ENCODE peak calls at places on chromosomes 4 and X, in five cellular contexts. H is AG09309, B is stomach, W is brain microvascular endothelial cell, P is left ventricle myocardium inferior. I is an unnamed sample.

GRCh38 chrX:19334945-19335626 is 8.6 kb upstream of the PDHA1 start:
- DNase-seq in H (no peak), B (no peak), P (no peak), W (peak), I (peak)

GRCh38 chr4:8761167-8761823 is 110.3 kb downstream of the HMX1 start:
- DNase-seq in P (no peak), W (no peak), B (no peak), H (no peak), I (no peak)

GRCh38 chr4:145195167-145195952 is 15.0 kb upstream of the OTUD4 start:
- DNase-seq in P (no peak), W (no peak), B (no peak), H (no peak), I (peak)

GRCh38 chrX:154074199-154074598 is 23.3 kb downstream of the MECP2 start:
- DNase-seq in P (no peak), B (no peak), H (peak), W (peak), I (no peak)

GRCh38 chr4:25144870-25145481 is 15.3 kb downstream of the SEPSECS start:
- DNase-seq in W (peak), B (no peak), P (no peak), H (no peak), I (peak)

GRCh38 chr4:22385615-22386014 is 130.3 kb downstream of the ADGRA3 start:
- DNase-seq in B (no peak), W (no peak), H (peak), P (no peak), I (no peak)

GRCh38 chr4:23889814-23890269 is at the start of gene PPARGC1A:
- DNase-seq in W (no peak), H (no peak), P (peak), B (peak), I (no peak)

GRCh38 chrX:1885116-1885515 is 270.3 kb downstream of the ASMT start:
- DNase-seq in P (no peak), B (no peak), W (no peak), H (no peak), I (no peak)

GRCh38 chr4:69764311-69764710 is 3.9 kb upstream of the SULT1B1 start:
- DNase-seq in B (no peak), H (no peak), W (no peak), P (no peak), I (no peak)

GRCh38 chr4:39699676-39700409 is 1.9 kb downstream of the UBE2K start:
- DNase-seq in B (no peak), H (no peak), P (no peak), W (no peak), I (no peak)

GRCh38 chr4:165301833-165302232 is 25.6 kb upstream of the MSMO1 start:
- DNase-seq in H (no peak), P (no peak), B (no peak), W (peak), I (peak)

GRCh38 chr4:159390648-159391047 is 287.8 kb downstream of the RAPGEF2 start:
- DNase-seq in B (no peak), P (no peak), W (peak), H (peak), I (no peak)

GRCh38 chr4:10033191-10033881 is 12.0 kb upstream of the SLC2A9 start:
- DNase-seq in P (peak), W (peak), B (no peak), H (no peak), I (no peak)

GRCh38 chrX:132602701-132603100 is 113.9 kb upstream of the MBNL3 start:
- DNase-seq in H (no peak), W (no peak), P (no peak), B (no peak), I (no peak)

GRCh38 chr4:25065451-25065850 is 34.7 kb upstream of the LGI2 start:
- DNase-seq in H (no peak), P (no peak), B (no peak), W (no peak), I (no peak)

GRCh38 chr4:40521957-40522356 is 107.7 kb downstream of the RBM47 start:
- DNase-seq in W (no peak), H (no peak), P (no peak), B (no peak), I (no peak)

GRCh38 chr4:42132099-42132498 is 20.4 kb downstream of the BEND4 start:
- DNase-seq in P (no peak), H (no peak), B (no peak), W (no peak), I (no peak)

GRCh38 chrX:96713303-96713702 is 28.7 kb downstream of the DIAPH2 start:
- DNase-seq in P (no peak), B (no peak), W (no peak), H (no peak), I (no peak)

GRCh38 chrX:125205918-125206665 is 113.6 kb upstream of the TEX13C start:
- DNase-seq in P (peak), H (no peak), W (no peak), B (no peak), I (peak)

GRCh38 chr4:158079661-158080060 is 93.2 kb downstream of the GASK1B start:
- DNase-seq in W (no peak), P (no peak), B (no peak), H (no peak), I (no peak)

GRCh38 chr4:76950052-76950845 is 697 bp downstream of the SEPTIN11 start:
- DNase-seq in W (no peak), P (peak), H (no peak), B (peak), I (peak)

GRCh38 chr4:184217569-184218131 is at the start of gene ENPP6:
- DNase-seq in P (no peak), B (no peak), W (no peak), H (no peak), I (no peak)

GRCh38 chr4:8394125-8394524 is 46.4 kb downstream of the ACOX3 start:
- DNase-seq in W (no peak), P (peak), B (peak), H (no peak), I (no peak)

GRCh38 chr4:76640252-76640925 is 205.4 kb downstream of the SHROOM3 start:
- DNase-seq in P (no peak), H (no peak), W (no peak), B (peak), I (no peak)

DNA sequence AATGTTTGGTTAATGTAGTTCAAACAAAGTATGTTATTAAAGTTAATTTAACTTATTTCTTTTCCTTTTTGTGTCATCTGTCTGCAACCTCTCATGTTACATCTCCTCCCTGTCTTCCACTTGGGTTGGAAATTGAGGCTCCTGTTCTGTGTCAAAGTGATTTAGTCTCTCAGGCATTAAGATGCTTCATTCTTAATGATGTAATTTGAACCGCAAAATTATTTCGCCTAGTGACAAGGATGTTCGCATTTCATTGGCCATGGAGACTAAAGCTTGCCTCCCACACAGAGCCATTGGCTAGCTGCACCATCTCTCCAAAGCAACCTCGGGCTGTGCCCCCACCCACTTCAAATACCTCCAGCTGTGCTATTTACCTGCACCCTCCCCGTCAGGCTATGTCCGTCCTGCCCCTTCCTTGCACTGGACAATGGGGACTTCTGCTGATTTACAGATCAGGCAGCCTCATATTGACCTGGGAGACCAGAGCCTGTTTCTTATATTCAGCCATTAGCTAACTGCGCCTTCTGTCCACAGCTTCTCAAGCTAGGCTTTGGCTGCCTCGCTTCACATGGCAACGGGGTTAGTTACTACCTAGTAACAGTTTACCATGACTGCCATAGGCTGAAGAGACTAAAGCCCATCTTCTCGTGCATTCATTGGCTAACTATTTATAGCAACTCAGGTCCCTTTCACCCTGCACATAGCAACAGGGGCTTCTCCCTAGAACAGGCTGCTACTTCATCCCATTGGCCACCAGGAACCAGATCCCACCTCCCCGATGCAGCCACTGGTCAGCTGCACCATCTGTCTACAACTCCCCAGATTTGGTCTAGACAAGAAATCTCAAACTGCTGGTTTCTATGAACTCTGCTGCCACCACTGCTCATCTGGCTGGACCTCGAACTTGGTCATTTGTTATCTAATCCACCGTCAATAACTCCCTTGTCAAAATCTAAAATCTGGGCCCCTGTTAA is 8.6 kb upstream of the ZNF157 start:
- DNase-seq in B (peak), H (peak), P (peak), W (peak), I (peak)
- TF ChIP-seq CTCF in B (no peak), H (peak), P (no peak), W (peak), I (peak)

DNA sequence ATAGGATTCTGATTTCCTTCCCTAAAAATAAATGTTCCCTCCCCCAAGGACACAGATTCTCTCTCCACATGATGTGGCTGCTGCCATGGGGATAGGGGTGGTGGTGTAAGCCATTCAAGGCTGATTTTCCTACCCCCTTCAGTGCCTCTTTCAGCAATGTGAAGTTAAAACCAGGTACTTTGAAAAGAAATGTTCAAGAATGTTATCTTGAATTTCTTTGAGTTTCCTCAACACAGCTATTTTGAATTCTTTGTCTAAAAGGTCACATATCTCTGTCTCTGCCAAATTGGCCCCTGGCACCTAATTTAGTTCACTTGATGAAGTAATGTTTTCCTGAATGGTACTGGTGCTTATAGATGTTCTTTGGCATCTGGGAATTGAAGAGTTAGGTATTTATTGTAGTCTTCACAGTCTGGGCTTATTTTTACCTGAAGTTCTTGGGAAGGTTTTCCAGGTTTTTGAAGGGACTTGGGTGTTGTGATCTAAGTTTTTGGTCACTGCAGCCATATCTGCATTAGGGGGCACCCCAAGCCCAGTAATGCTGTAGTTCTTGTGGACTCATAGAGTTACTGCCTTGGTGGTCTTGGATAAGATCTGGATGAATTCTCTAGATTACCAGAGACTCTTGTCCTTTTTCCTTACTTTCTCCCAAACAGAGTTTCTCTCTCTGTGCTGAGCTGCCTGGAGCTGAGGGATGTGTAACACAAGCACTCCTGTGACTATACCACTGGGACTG is 7.6 kb upstream of the DIPK2B start:
- DNase-seq in W (no peak), H (no peak), P (no peak), B (no peak), I (no peak)
- TF ChIP-seq CTCF in W (peak), H (peak), P (no peak), B (no peak), I (no peak)

GRCh38 chr4:186027405-186027804 is 41.6 kb upstream of the TLR3 start:
- DNase-seq in P (no peak), W (no peak), H (no peak), B (no peak), I (no peak)

GRCh38 chr4:186030795-186031194 is 38.2 kb upstream of the TLR3 start:
- DNase-seq in B (no peak), P (no peak), H (no peak), W (no peak), I (no peak)

GRCh38 chr4:186033027-186033426 is 35.9 kb upstream of the TLR3 start:
- DNase-seq in B (no peak), H (no peak), P (no peak), W (no peak), I (no peak)

GRCh38 chr4:186029731-186030421 is 39.1 kb upstream of the TLR3 start:
- DNase-seq in P (peak), B (peak), H (peak), W (peak), I (no peak)

GRCh38 chr4:186032259-186032658 is 36.7 kb upstream of the TLR3 start:
- DNase-seq in B (no peak), H (no peak), P (no peak), W (no peak), I (no peak)
- TF ChIP-seq CTCF in B (no peak), H (peak), P (peak), W (peak), I (no peak)

DNA sequence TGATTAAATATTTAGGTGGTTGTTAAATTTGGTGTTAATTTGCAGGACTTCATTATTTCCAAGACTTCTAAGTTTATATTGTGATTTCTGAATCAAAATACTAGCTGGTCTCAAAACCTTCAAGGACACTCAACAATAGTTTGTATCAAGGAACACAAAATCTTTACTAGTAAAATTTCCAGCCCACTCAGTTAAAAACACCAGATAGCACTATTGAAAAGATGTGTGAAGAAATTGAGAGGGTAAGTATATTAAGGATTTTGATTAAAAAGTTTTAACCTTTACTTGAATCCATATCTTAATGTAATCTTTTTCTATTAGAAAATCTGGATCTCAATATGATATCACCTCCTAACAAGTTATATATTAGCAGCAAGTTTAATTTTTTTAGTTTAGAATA is 89.3 kb upstream of the UGT8 start:
- DNase-seq in P (no peak), W (no peak), H (no peak), B (no peak), I (no peak)
- TF ChIP-seq CTCF in P (no peak), W (no peak), H (no peak), B (no peak), I (no peak)

I was measured in GM13976.